ENCODE peak calls at places on chromosomes 16 and 17, in nine cellular contexts. D, Y, T, U, O, Z, W, Q and N are unnamed samples.

GRCh38 chr17:19361326-19361725 is 1.2 kb downstream of the B9D1 start:
- DNase-seq in D (no peak), Y (peak; percentile 33), T (no peak), U (no peak), O (no peak), Z (no peak), W (no peak), Q (no peak), N (no peak)

GRCh38 chr17:42179911-42180410 is 981 bp downstream of the KCNH4 start:
- DNase-seq in D (peak; percentile 31), Y (no peak), T (peak; percentile 16), U (no peak), O (no peak), Z (no peak), W (no peak), Q (peak; percentile 35), N (no peak)

GRCh38 chr16:56145369-56145768 is 45.9 kb upstream of the GNAO1 start:
- DNase-seq in D (no peak), Y (no peak), T (no peak), U (no peak), O (no peak), Z (no peak), W (no peak), Q (no peak), N (no peak)

GRCh38 chr16:83802135-83802534 is 5.6 kb upstream of the HSBP1 start:
- DNase-seq in D (peak; percentile 81), Y (no peak), T (peak; percentile 82), U (no peak), O (no peak), Z (no peak), W (no peak), Q (no peak), N (no peak)

GRCh38 chr17:38579934-38580333 is 25.8 kb downstream of the SRCIN1 start:
- DNase-seq in D (peak; percentile 65), Y (no peak), T (no peak), U (peak; percentile 45), O (no peak), Z (peak; percentile 24), W (peak; percentile 94), Q (peak; percentile 42), N (peak; percentile 75)

GRCh38 chr17:48100160-48100559 is 1.1 kb downstream of the CBX1 start:
- DNase-seq in D (peak; percentile 76), Y (no peak), T (no peak), U (no peak), O (no peak), Z (no peak), W (no peak), Q (no peak), N (no peak)

GRCh38 chr16:70750893-70751467 is 50.0 kb downstream of the VAC14 start:
- DNase-seq in D (peak; percentile 97), Y (no peak), T (peak; percentile 97), U (no peak), O (no peak), Z (peak; percentile 95), W (no peak), Q (no peak), N (no peak)

GRCh38 chr17:76544123-76544915 is 4.5 kb downstream of the PRCD start:
- DNase-seq in D (no peak), Y (peak; percentile 77), T (no peak), U (no peak), O (no peak), Z (no peak), W (no peak), Q (no peak), N (peak; percentile 73)

GRCh38 chr16:27977966-27978365 is 85.5 kb downstream of the GSG1L start:
- DNase-seq in D (no peak), Y (peak; percentile 11), T (no peak), U (no peak), O (no peak), Z (no peak), W (no peak), Q (no peak), N (no peak)

GRCh38 chr17:51079049-51079448 is 41.6 kb downstream of the SPAG9 start:
- DNase-seq in D (peak; percentile 56), Y (no peak), T (peak; percentile 51), U (no peak), O (no peak), Z (no peak), W (no peak), Q (no peak), N (no peak)

GRCh38 chr16:57504001-57504400 is 17.7 kb upstream of the DOK4 start:
- DNase-seq in D (no peak), Y (no peak), T (no peak), U (no peak), O (no peak), Z (no peak), W (no peak), Q (no peak), N (no peak)

GRCh38 chr17:10217916-10218315 is 19.5 kb upstream of the GAS7 start:
- DNase-seq in D (no peak), Y (no peak), T (no peak), U (no peak), O (no peak), Z (no peak), W (no peak), Q (no peak), N (no peak)

GRCh38 chr17:50426814-50427787 is 1.1 kb downstream of the ACSF2 start:
- DNase-seq in D (peak; percentile 51), Y (no peak), T (peak; percentile 17), U (peak; percentile 51), O (no peak), Z (peak; percentile 19), W (peak; percentile 17), Q (peak; percentile 36), N (peak; percentile 34)